ENCODE peak calls at places on chromosomes 12 and 14, in four cellular contexts. V is Caki2, I is fibroblast of lung, U is D341Med. N is an unnamed sample.

GRCh38 chr12:73585136-73585535 is 952.5 kb upstream of the ATXN7L3B start:
- DNase-seq in U (no peak), V (no peak), I (no peak), N (no peak)

GRCh38 chr12:30874455-30875313 is 51.9 kb upstream of the TSPAN11 start:
- DNase-seq in I (no peak), U (no peak), V (peak), N (no peak)

GRCh38 chr12:117028254-117028653 is 71.0 kb downstream of the TESC start:
- DNase-seq in U (no peak), V (no peak), I (no peak), N (peak)

GRCh38 chr12:14811486-14811885 is 2.5 kb downstream of the SMCO3 start:
- DNase-seq in V (no peak), U (no peak), I (no peak), N (no peak)

GRCh38 chr14:60757617-60758016 is 23.1 kb downstream of the MNAT1 start:
- DNase-seq in V (no peak), U (no peak), I (peak), N (no peak)

GRCh38 chr14:85463512-85463911 is 66.4 kb upstream of the FLRT2 start:
- DNase-seq in V (no peak), I (no peak), U (no peak), N (no peak)

GRCh38 chr14:64722842-64723447 is 18.7 kb downstream of the PLEKHG3 start:
- DNase-seq in I (no peak), V (no peak), U (no peak), N (no peak)

GRCh38 chr14:45249847-45250575 is 3.0 kb downstream of the MIS18BP1 start:
- DNase-seq in V (peak), I (peak), U (no peak), N (peak)

GRCh38 chr12:59040651-59041050 is 120.3 kb upstream of the LRIG3 start:
- DNase-seq in I (peak), U (no peak), V (peak), N (no peak)

GRCh38 chr14:35391388-35391710 is 13.2 kb downstream of the NFKBIA start:
- DNase-seq in I (no peak), V (no peak), U (no peak), N (no peak)

GRCh38 chr14:90715495-90715894 is 100.7 kb downstream of the TTC7B start:
- DNase-seq in V (no peak), U (no peak), I (no peak), N (no peak)

GRCh38 chr12:47742253-47742825 is 16.3 kb downstream of the RAPGEF3 start:
- DNase-seq in V (no peak), U (peak), I (no peak), N (peak)

GRCh38 chr12:40802656-40803055 is 110.4 kb downstream of the CNTN1 start:
- DNase-seq in U (no peak), I (no peak), V (no peak), N (no peak)